ENCODE peak calls at places on chromosomes 12 and 14, in six cellular contexts. One of them, this sample, is unnamed.

GRCh38 chr14:103095210-103095778 is 769 bp downstream of the EXOC3L4 start:
- DNase-seq in H9: no peak
- DNase-seq in mesenchymal stem cell: no peak
- DNase-seq in H1: no peak
- DNase-seq in IMR-90: no peak
- DNase-seq in trophoblast cell: peak
- DNase-seq in this sample: no peak

GRCh38 chr12:4825139-4825858 is 84.4 kb upstream of the KCNA1 start:
- DNase-seq in H9: no peak
- DNase-seq in mesenchymal stem cell: no peak
- DNase-seq in trophoblast cell: no peak
- DNase-seq in H1: no peak
- DNase-seq in IMR-90: no peak
- DNase-seq in this sample: no peak

GRCh38 chr12:49588761-49589516 is 16.5 kb downstream of the FAM186B start:
- DNase-seq in IMR-90: no peak
- DNase-seq in mesenchymal stem cell: no peak
- DNase-seq in trophoblast cell: no peak
- DNase-seq in H9: peak
- DNase-seq in H1: no peak
- DNase-seq in this sample: no peak

GRCh38 chr14:105193916-105194782 is 13.0 kb upstream of the NUDT14 start:
- DNase-seq in H1: no peak
- DNase-seq in trophoblast cell: no peak
- DNase-seq in IMR-90: peak
- DNase-seq in mesenchymal stem cell: no peak
- DNase-seq in H9: no peak
- DNase-seq in this sample: no peak

GRCh38 chr12:1350055-1350933 is 244.1 kb downstream of the FBXL14 start:
- DNase-seq in H9: no peak
- DNase-seq in IMR-90: peak
- DNase-seq in trophoblast cell: no peak
- DNase-seq in H1: no peak
- DNase-seq in mesenchymal stem cell: peak
- DNase-seq in this sample: no peak

GRCh38 chr14:104084251-104085002 is 1.1 kb upstream of the ASPG start:
- DNase-seq in trophoblast cell: no peak
- DNase-seq in mesenchymal stem cell: peak
- DNase-seq in H1: no peak
- DNase-seq in H9: no peak
- DNase-seq in IMR-90: no peak
- DNase-seq in this sample: no peak

GRCh38 chr14:68416156-68416555 is 376.7 kb downstream of the ZFP36L1 start:
- DNase-seq in mesenchymal stem cell: no peak
- DNase-seq in IMR-90: no peak
- DNase-seq in H1: no peak
- DNase-seq in trophoblast cell: no peak
- DNase-seq in H9: no peak
- DNase-seq in this sample: no peak

GRCh38 chr12:34299802-34300193 is 277.5 kb downstream of the ALG10 start:
- DNase-seq in H1: no peak
- DNase-seq in trophoblast cell: no peak
- DNase-seq in mesenchymal stem cell: no peak
- DNase-seq in IMR-90: no peak
- DNase-seq in H9: no peak
- DNase-seq in this sample: no peak

GRCh38 chr14:33796356-33796755 is 154.5 kb downstream of the EGLN3 start:
- DNase-seq in H9: no peak
- DNase-seq in mesenchymal stem cell: peak
- DNase-seq in H1: no peak
- DNase-seq in trophoblast cell: no peak
- DNase-seq in IMR-90: no peak
- DNase-seq in this sample: no peak

GRCh38 chr12:51381226-51382079 is 9.8 kb downstream of the GALNT6 start:
- DNase-seq in IMR-90: peak
- DNase-seq in mesenchymal stem cell: no peak
- DNase-seq in trophoblast cell: no peak
- DNase-seq in H9: no peak
- DNase-seq in H1: no peak
- DNase-seq in this sample: no peak

GRCh38 chr12:65951697-65952096 is 127.4 kb downstream of the HMGA2 start:
- DNase-seq in IMR-90: no peak
- DNase-seq in trophoblast cell: no peak
- DNase-seq in H9: no peak
- DNase-seq in H1: no peak
- DNase-seq in mesenchymal stem cell: no peak
- DNase-seq in this sample: no peak
- H2AFZ ChIP-seq in IMR-90: no peak
- H2AFZ ChIP-seq in trophoblast cell: no peak
- H2AFZ ChIP-seq in H9: no peak
- H2AFZ ChIP-seq in H1: no peak
- H2AFZ ChIP-seq in mesenchymal stem cell: no peak
- H2AFZ ChIP-seq in this sample: no peak

GRCh38 chr14:93092606-93093556 is 22.8 kb downstream of the ITPK1 start:
- DNase-seq in trophoblast cell: no peak
- DNase-seq in mesenchymal stem cell: no peak
- DNase-seq in IMR-90: no peak
- DNase-seq in H9: no peak
- DNase-seq in H1: no peak
- DNase-seq in this sample: no peak
- H2BK5ac ChIP-seq in trophoblast cell: no peak
- H2BK5ac ChIP-seq in mesenchymal stem cell: no peak
- H2BK5ac ChIP-seq in IMR-90: no peak
- H2BK5ac ChIP-seq in H9: no peak
- H2BK5ac ChIP-seq in H1: peak
- H2BK5ac ChIP-seq in this sample: no peak

DNA sequence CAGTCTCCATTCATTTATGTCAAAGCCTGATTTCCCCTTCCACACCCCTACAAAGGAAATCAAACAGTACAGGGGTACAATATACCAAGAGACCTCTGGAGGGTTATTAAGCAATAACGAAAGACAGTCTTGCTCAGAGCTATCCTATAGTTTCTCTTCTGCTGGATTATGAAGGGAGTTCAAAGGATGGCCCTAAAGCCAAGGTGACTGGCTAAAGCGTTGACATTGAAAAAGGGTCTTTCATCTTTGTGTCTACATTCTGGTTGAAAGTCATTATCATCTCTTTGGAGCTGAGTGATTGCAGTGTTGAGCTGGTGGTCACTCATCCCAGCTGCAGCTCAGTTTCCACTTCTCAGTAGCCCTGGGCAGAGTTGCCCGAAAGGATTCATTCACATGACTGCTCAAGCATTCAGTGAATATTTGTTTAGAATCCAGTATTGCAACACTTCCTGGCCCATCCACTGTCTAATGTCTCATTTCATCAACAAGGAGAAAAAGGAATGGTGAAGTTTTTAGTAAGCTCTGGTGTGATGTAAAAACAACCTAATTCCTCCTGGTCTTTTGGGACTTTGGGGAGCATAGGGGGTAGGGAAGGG is 19.2 kb upstream of the TBX5 start:
- DNase-seq in H9: no peak
- DNase-seq in mesenchymal stem cell: no peak
- DNase-seq in IMR-90: peak
- DNase-seq in trophoblast cell: no peak
- DNase-seq in H1: no peak
- DNase-seq in this sample: no peak
- H2AFZ ChIP-seq in H9: no peak
- H2AFZ ChIP-seq in mesenchymal stem cell: no peak
- H2AFZ ChIP-seq in IMR-90: no peak
- H2AFZ ChIP-seq in trophoblast cell: no peak
- H2AFZ ChIP-seq in H1: no peak
- H2AFZ ChIP-seq in this sample: no peak

GRCh38 chr12:121839106-121839992 is 19.3 kb downstream of the HPD start:
- DNase-seq in H9: peak
- DNase-seq in H1: peak
- DNase-seq in IMR-90: peak
- DNase-seq in mesenchymal stem cell: peak
- DNase-seq in trophoblast cell: peak
- DNase-seq in this sample: peak
- H2BK5ac ChIP-seq in H9: no peak
- H2BK5ac ChIP-seq in H1: peak
- H2BK5ac ChIP-seq in IMR-90: no peak
- H2BK5ac ChIP-seq in mesenchymal stem cell: no peak
- H2BK5ac ChIP-seq in trophoblast cell: peak
- H2BK5ac ChIP-seq in this sample: peak